ENCODE peak calls at places on chromosomes 6 and 20, in six cellular contexts. W, M, L, S, X and C are unnamed samples.

GRCh38 chr6:76940186-76940585 is 523.1 kb downstream of the HTR1B start:
- DNase-seq in S (no peak), X (no peak), L (no peak), M (no peak), W (no peak), C (no peak)

GRCh38 chr6:32167154-32167760 is 2.9 kb downstream of the EGFL8 start:
- DNase-seq in S (no peak), X (no peak), W (no peak), L (no peak), M (peak; percentile 86), C (no peak)

GRCh38 chr20:14055127-14055742 is 59.9 kb downstream of the MACROD2 start:
- DNase-seq in M (peak; percentile 30), S (no peak), W (no peak), X (peak; percentile 22), L (no peak), C (peak; percentile 9)

GRCh38 chr20:25011831-25012241 is 19.3 kb upstream of the APMAP start:
- DNase-seq in M (no peak), S (no peak), X (no peak), L (no peak), W (no peak), C (no peak)

GRCh38 chr20:46398963-46399362 is 7.5 kb downstream of the ELMO2 start:
- DNase-seq in M (no peak), L (no peak), X (no peak), W (no peak), S (no peak), C (no peak)

GRCh38 chr6:14804444-14805210 is 441.2 kb upstream of the JARID2 start:
- DNase-seq in S (no peak), X (peak; percentile 92), L (peak; percentile 82), M (no peak), W (no peak), C (no peak)

GRCh38 chr20:12838261-12838866 is 170.4 kb upstream of the SPTLC3 start:
- DNase-seq in X (no peak), S (no peak), L (no peak), M (no peak), W (no peak), C (no peak)

GRCh38 chr6:81752084-81752968 is at the start of gene TENT5A:
- DNase-seq in X (peak; percentile 86), W (peak; percentile 69), S (peak; percentile 97), L (peak; percentile 77), M (peak; percentile 96), C (peak; percentile 80)

GRCh38 chr20:44532981-44533331 is 11.1 kb upstream of the SERINC3 start:
- DNase-seq in W (no peak), L (no peak), S (no peak), X (peak; percentile 47), M (no peak), C (peak; percentile 36)

GRCh38 chr6:159969921-159970320 is 1.0 kb downstream of the IGF2R start:
- DNase-seq in L (no peak), M (no peak), S (no peak), W (no peak), X (peak; percentile 65), C (no peak)

GRCh38 chr6:4598384-4598783 is 177.8 kb upstream of the CDYL start:
- DNase-seq in W (no peak), L (no peak), S (no peak), M (no peak), X (no peak), C (no peak)

GRCh38 chr20:45545754-45546453 is 1.3 kb downstream of the EPPIN start:
- DNase-seq in M (no peak), W (no peak), L (no peak), S (peak; percentile 27), X (peak; percentile 2), C (no peak)

GRCh38 chr6:86331265-86331840 is 606.0 kb upstream of the HTR1E start:
- DNase-seq in W (no peak), X (no peak), M (no peak), L (no peak), S (no peak), C (no peak)

GRCh38 chr6:136069119-136069518 is 181.0 kb downstream of the MTFR2 start:
- DNase-seq in M (no peak), L (no peak), X (peak; percentile 63), S (no peak), W (no peak), C (no peak)

GRCh38 chr6:148311849-148312669 is 30.6 kb upstream of the SASH1 start:
- DNase-seq in M (no peak), X (peak; percentile 36), L (no peak), S (no peak), W (no peak), C (no peak)

GRCh38 chr20:2604506-2604835 is 48.0 kb upstream of the NOP56 start:
- DNase-seq in X (no peak), S (no peak), L (no peak), M (no peak), W (no peak), C (no peak)

GRCh38 chr6:131741688-131742393 is 31.0 kb upstream of the CTAGE9 start:
- DNase-seq in M (no peak), S (no peak), X (no peak), W (no peak), L (no peak), C (no peak)

GRCh38 chr6:116144590-116144989 is 18.7 kb upstream of the COL10A1 start:
- DNase-seq in X (peak; percentile 96), L (no peak), W (no peak), M (no peak), S (no peak), C (no peak)

GRCh38 chr20:18304618-18305017 is 16.3 kb downstream of the ZNF133 start:
- DNase-seq in X (no peak), M (no peak), L (no peak), W (no peak), S (no peak), C (no peak)

GRCh38 chr6:135537782-135538301 is 40.3 kb upstream of the AHI1 start:
- DNase-seq in X (peak; percentile 91), M (peak; percentile 93), L (no peak), W (no peak), S (no peak), C (peak; percentile 63)

GRCh38 chr20:2742934-2743559 is 50.5 kb downstream of the EBF4 start:
- DNase-seq in W (peak; percentile 46), X (peak; percentile 21), S (peak; percentile 71), L (peak; percentile 56), M (peak; percentile 23), C (peak; percentile 68)

GRCh38 chr20:1895674-1896496 is 678 bp downstream of the SIRPA start:
- DNase-seq in X (no peak), M (no peak), S (no peak), W (no peak), L (no peak), C (no peak)

GRCh38 chr6:41371461-41371991 is 36.1 kb downstream of the NCR2 start:
- DNase-seq in S (no peak), X (peak; percentile 52), M (no peak), L (peak; percentile 46), W (no peak), C (no peak)

GRCh38 chr6:41370488-41371111 is 35.2 kb downstream of the NCR2 start:
- DNase-seq in L (no peak), X (no peak), M (peak; percentile 7), S (no peak), W (no peak), C (no peak)

GRCh38 chr6:41373367-41373918 is 38.0 kb downstream of the NCR2 start:
- DNase-seq in L (no peak), X (no peak), W (no peak), S (no peak), M (no peak), C (no peak)

GRCh38 chr6:41372526-41373366 is 37.3 kb downstream of the NCR2 start:
- DNase-seq in S (no peak), M (no peak), W (no peak), L (no peak), X (no peak), C (no peak)

DNA sequence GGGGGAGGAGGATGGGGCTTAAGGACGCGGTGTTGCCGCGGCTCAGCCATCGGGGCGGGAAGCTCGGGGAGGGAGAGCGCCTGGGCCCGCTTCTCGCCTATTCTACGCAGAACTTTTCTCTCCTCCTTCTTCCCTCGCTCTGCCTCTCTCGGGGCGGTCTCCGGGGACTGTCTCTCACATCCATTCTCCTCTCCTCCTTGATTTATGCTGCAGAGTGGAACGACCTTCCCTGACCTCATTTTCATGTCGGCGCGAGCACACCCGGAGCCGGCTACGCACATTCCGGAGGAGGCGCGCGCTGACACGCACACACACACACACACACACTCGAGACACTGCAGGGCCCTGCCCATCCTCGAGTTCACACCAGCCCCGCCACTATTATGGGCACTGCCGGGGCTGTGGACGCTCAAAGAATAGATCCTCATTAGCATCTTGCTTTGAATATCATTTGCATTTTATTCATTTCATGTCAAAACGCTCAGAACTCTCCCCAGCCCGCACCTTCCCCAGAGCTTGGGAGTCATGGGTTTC is 36.7 kb downstream of the NCR2 start:
- DNase-seq in M (no peak), X (peak; percentile 21), L (no peak), S (no peak), W (no peak), C (no peak)
- H3K4me3 ChIP-seq in M (no peak overlapping the region), X (peak overlapping the region; percentile 33), L (peak overlapping the region; percentile 32), S (peak overlapping the region; percentile 24), W (peak overlapping the region; percentile 45), C (no peak overlapping the region)

DNA sequence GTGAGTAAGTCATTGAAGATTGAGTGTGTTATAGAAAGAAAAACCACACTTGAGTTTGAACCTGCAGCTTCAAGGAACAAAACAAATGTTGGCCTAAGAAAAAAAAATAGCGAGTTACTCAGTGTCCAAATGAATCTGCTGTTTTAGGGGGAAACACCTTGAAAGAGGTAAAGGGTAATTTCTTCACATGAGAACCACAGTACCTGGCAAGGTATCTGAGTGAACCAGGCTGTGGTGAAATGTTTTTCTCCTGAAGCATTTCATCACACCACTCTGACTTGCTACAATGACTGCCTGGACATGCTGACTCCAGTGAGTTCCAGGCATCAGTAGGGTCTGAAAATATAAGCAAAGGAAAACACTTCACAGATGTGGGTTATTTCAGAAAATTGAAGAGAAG is 206.0 kb upstream of the SGK1 start:
- DNase-seq in S (no peak), W (no peak), L (no peak), M (no peak), X (no peak), C (no peak)
- H3K4me3 ChIP-seq in S (no peak overlapping the region), W (no peak overlapping the region), L (no peak overlapping the region), M (no peak overlapping the region), X (no peak overlapping the region), C (no peak overlapping the region)

GRCh38 chr6:50713226-50713625 is at the start of gene TFAP2D:
- DNase-seq in X (no peak), L (no peak), S (no peak), W (no peak), M (no peak), C (no peak)

GRCh38 chr6:50713977-50714486 is 706 bp downstream of the TFAP2D start:
- DNase-seq in S (no peak), X (no peak), L (no peak), M (no peak), W (no peak), C (no peak)

GRCh38 chr6:50716887-50717509 is 3.7 kb downstream of the TFAP2D start:
- DNase-seq in X (no peak), L (no peak), W (no peak), S (no peak), M (no peak), C (no peak)

GRCh38 chr6:50712291-50712690 is 1.0 kb upstream of the TFAP2D start:
- DNase-seq in X (no peak), L (no peak), S (no peak), M (no peak), W (no peak), C (no peak)

GRCh38 chr6:50714487-50715379 is 1.4 kb downstream of the TFAP2D start:
- DNase-seq in L (no peak), S (no peak), W (no peak), M (no peak), X (no peak), C (no peak)
- H3K4me3 ChIP-seq in L (no peak overlapping the region), S (no peak overlapping the region), W (no peak overlapping the region), M (no peak overlapping the region), X (no peak overlapping the region), C (no peak overlapping the region)

GRCh38 chr6:25340421-25340820 is 61.2 kb downstream of the CARMIL1 start:
- DNase-seq in L (no peak), M (no peak), W (no peak), X (no peak), S (no peak), C (no peak)
- H3K4me3 ChIP-seq in L (no peak overlapping the region), M (no peak overlapping the region), W (no peak overlapping the region), X (no peak overlapping the region), S (no peak overlapping the region), C (no peak overlapping the region)